ENCODE peak calls at places on chromosomes 7 and 10, in six cellular contexts. One of them, this sample, is unnamed.

GRCh38 chr10:62811159-62811875 is 4.8 kb downstream of the EGR2 start:
- DNase-seq in A549: no peak
- DNase-seq in endothelial cell of umbilical vein: no peak
- DNase-seq in K562: no peak
- DNase-seq in GM12878: peak; percentile 85
- DNase-seq in HepG2: no peak
- DNase-seq in this sample: no peak

GRCh38 chr7:125136755-125137547 is 207.3 kb upstream of the POT1 start:
- DNase-seq in A549: no peak
- DNase-seq in endothelial cell of umbilical vein: peak; percentile 88
- DNase-seq in K562: no peak
- DNase-seq in GM12878: no peak
- DNase-seq in HepG2: no peak
- DNase-seq in this sample: no peak

GRCh38 chr7:70325509-70326101 is 727.3 kb downstream of the AUTS2 start:
- DNase-seq in A549: no peak
- DNase-seq in endothelial cell of umbilical vein: no peak
- DNase-seq in K562: peak; percentile 17
- DNase-seq in GM12878: no peak
- DNase-seq in HepG2: no peak
- DNase-seq in this sample: peak; percentile 32

GRCh38 chr10:75304740-75305380 is 69.1 kb upstream of the COMTD1 start:
- DNase-seq in A549: no peak
- DNase-seq in endothelial cell of umbilical vein: no peak
- DNase-seq in K562: no peak
- DNase-seq in GM12878: no peak
- DNase-seq in HepG2: no peak
- DNase-seq in this sample: no peak

GRCh38 chr10:110979611-110980010 is 60.2 kb downstream of the SHOC2 start:
- DNase-seq in A549: no peak
- DNase-seq in endothelial cell of umbilical vein: no peak
- DNase-seq in K562: no peak
- DNase-seq in GM12878: no peak
- DNase-seq in HepG2: no peak
- DNase-seq in this sample: no peak

GRCh38 chr7:3028071-3028766 is 15.4 kb downstream of the CARD11 start:
- DNase-seq in A549: peak; percentile 64
- DNase-seq in endothelial cell of umbilical vein: peak; percentile 90
- DNase-seq in K562: no peak
- DNase-seq in GM12878: no peak
- DNase-seq in HepG2: no peak
- DNase-seq in this sample: no peak

GRCh38 chr10:2146079-2146478 is 408.8 kb upstream of the ADARB2 start:
- DNase-seq in A549: no peak
- DNase-seq in endothelial cell of umbilical vein: no peak
- DNase-seq in K562: no peak
- DNase-seq in GM12878: no peak
- DNase-seq in HepG2: no peak
- DNase-seq in this sample: no peak

GRCh38 chr10:33460461-33461294 is 126.2 kb upstream of the NRP1 start:
- DNase-seq in A549: no peak
- DNase-seq in endothelial cell of umbilical vein: no peak
- DNase-seq in K562: no peak
- DNase-seq in GM12878: no peak
- DNase-seq in HepG2: no peak
- DNase-seq in this sample: no peak

GRCh38 chr7:69817096-69817495 is 218.8 kb downstream of the AUTS2 start:
- DNase-seq in A549: no peak
- DNase-seq in endothelial cell of umbilical vein: no peak
- DNase-seq in K562: no peak
- DNase-seq in GM12878: no peak
- DNase-seq in HepG2: no peak
- DNase-seq in this sample: no peak

GRCh38 chr7:51151452-51151851 is 165.2 kb downstream of the COBL start:
- DNase-seq in A549: no peak
- DNase-seq in endothelial cell of umbilical vein: no peak
- DNase-seq in K562: no peak
- DNase-seq in GM12878: no peak
- DNase-seq in HepG2: no peak
- DNase-seq in this sample: no peak

GRCh38 chr10:129642427-129642826 is 175.4 kb downstream of the MGMT start:
- DNase-seq in A549: no peak
- DNase-seq in endothelial cell of umbilical vein: no peak
- DNase-seq in K562: no peak
- DNase-seq in GM12878: no peak
- DNase-seq in HepG2: peak; percentile 91
- DNase-seq in this sample: peak; percentile 81

GRCh38 chr10:110192552-110192951 is 14.9 kb upstream of the MXI1 start:
- DNase-seq in A549: no peak
- DNase-seq in endothelial cell of umbilical vein: no peak
- DNase-seq in K562: peak; percentile 59
- DNase-seq in GM12878: no peak
- DNase-seq in HepG2: no peak
- DNase-seq in this sample: peak; percentile 68

GRCh38 chr10:3807928-3808496 is 23.0 kb upstream of the KLF6 start:
- DNase-seq in A549: no peak
- DNase-seq in endothelial cell of umbilical vein: no peak
- DNase-seq in K562: no peak
- DNase-seq in GM12878: no peak
- DNase-seq in HepG2: no peak
- DNase-seq in this sample: no peak

GRCh38 chr7:148058092-148058491 is 532.5 kb upstream of the C7orf33 start:
- DNase-seq in A549: no peak
- DNase-seq in endothelial cell of umbilical vein: no peak
- DNase-seq in K562: no peak
- DNase-seq in GM12878: no peak
- DNase-seq in HepG2: no peak
- DNase-seq in this sample: no peak

GRCh38 chr7:100093054-100093453 is 4.3 kb downstream of the COPS6 start:
- DNase-seq in A549: no peak
- DNase-seq in endothelial cell of umbilical vein: peak; percentile 44
- DNase-seq in K562: no peak
- DNase-seq in GM12878: no peak
- DNase-seq in HepG2: no peak
- DNase-seq in this sample: no peak

GRCh38 chr10:82221750-82222149 is 346.8 kb downstream of the NRG3 start:
- DNase-seq in A549: no peak
- DNase-seq in endothelial cell of umbilical vein: no peak
- DNase-seq in K562: no peak
- DNase-seq in GM12878: no peak
- DNase-seq in HepG2: no peak
- DNase-seq in this sample: peak; percentile 6

GRCh38 chr7:46321556-46322205 is 400.6 kb upstream of the IGFBP3 start:
- DNase-seq in A549: no peak
- DNase-seq in endothelial cell of umbilical vein: peak; percentile 94
- DNase-seq in K562: no peak
- DNase-seq in GM12878: no peak
- DNase-seq in HepG2: peak; percentile 3
- DNase-seq in this sample: no peak

GRCh38 chr7:120729300-120729699 is 128.6 kb downstream of the TSPAN12 start:
- DNase-seq in A549: no peak
- DNase-seq in endothelial cell of umbilical vein: no peak
- DNase-seq in K562: no peak
- DNase-seq in GM12878: no peak
- DNase-seq in HepG2: no peak
- DNase-seq in this sample: no peak

GRCh38 chr10:109203616-109204375 is 719.5 kb downstream of the XPNPEP1 start:
- DNase-seq in A549: no peak
- DNase-seq in endothelial cell of umbilical vein: no peak
- DNase-seq in K562: no peak
- DNase-seq in GM12878: no peak
- DNase-seq in HepG2: no peak
- DNase-seq in this sample: no peak

DNA sequence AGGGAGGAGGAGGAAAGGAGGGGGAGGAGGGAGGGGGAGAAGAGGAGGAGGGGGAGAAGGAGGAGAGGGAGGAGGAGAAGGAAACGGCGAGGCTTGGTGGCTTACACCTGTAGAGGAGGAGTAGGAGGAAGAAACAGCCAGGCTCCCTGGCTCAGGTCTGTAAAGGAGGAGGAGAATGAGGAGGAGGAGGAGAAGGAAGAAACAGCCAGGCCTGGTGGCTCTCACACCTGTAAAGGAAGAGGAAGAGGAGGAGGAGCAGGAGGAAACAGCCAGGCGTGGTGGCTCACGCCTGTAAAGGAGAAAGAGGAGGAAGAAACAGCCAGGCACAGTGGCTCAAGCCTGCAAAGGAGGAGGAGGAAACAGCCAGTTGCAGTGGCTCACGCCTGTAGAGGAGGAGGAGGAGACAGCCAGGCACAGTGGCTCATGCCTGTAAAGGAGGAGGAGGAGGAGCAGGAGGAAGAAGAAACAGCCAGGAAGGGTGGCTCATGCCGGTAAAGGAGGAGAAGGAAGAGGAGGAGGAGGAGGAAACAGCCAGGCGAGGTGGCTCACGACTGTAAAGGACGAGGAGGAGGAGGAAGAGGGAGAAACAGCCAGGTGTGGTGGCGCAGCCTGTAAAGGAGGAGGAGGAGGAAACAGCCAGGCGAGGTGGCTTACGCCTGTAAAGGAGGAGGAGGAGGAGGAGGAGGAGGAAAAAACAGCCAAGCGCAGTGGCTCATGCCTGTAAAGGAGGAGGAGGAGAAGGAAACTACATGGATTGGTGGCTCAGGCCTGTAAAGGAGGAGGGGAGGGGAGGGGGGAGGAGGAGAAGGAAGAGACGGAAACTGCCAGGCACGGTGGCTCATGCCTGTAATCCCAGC is 14.9 kb upstream of the CRCP start:
- DNase-seq in A549: peak; percentile 54
- DNase-seq in endothelial cell of umbilical vein: peak; percentile 77
- DNase-seq in K562: peak; percentile 71
- DNase-seq in GM12878: no peak
- DNase-seq in HepG2: no peak
- DNase-seq in this sample: peak; percentile 85
- TF ChIP-seq MYC in A549: no peak
- TF ChIP-seq MYC in endothelial cell of umbilical vein: no peak
- TF ChIP-seq MYC in K562: peak; percentile 49
- TF ChIP-seq MYC in GM12878: no peak
- TF ChIP-seq MYC in HepG2: no peak
- TF ChIP-seq MYC in this sample: peak; percentile 42

GRCh38 chr10:124449170-124450009 is 445 bp downstream of the NKX1-2 start:
- DNase-seq in A549: no peak
- DNase-seq in endothelial cell of umbilical vein: no peak
- DNase-seq in K562: no peak
- DNase-seq in GM12878: no peak
- DNase-seq in HepG2: no peak
- DNase-seq in this sample: no peak

GRCh38 chr10:124448696-124449169 is 1.1 kb downstream of the NKX1-2 start:
- DNase-seq in A549: no peak
- DNase-seq in endothelial cell of umbilical vein: no peak
- DNase-seq in K562: no peak
- DNase-seq in GM12878: no peak
- DNase-seq in HepG2: no peak
- DNase-seq in this sample: no peak

GRCh38 chr10:124450783-124451057 is 885 bp upstream of the NKX1-2 start:
- DNase-seq in A549: no peak
- DNase-seq in endothelial cell of umbilical vein: no peak
- DNase-seq in K562: no peak
- DNase-seq in GM12878: no peak
- DNase-seq in HepG2: no peak
- DNase-seq in this sample: no peak

GRCh38 chr10:124451227-124451807 is 1.5 kb upstream of the NKX1-2 start:
- DNase-seq in A549: no peak
- DNase-seq in endothelial cell of umbilical vein: no peak
- DNase-seq in K562: no peak
- DNase-seq in GM12878: no peak
- DNase-seq in HepG2: no peak
- DNase-seq in this sample: no peak

GRCh38 chr10:124450010-124450782 is at the start of gene NKX1-2:
- DNase-seq in A549: no peak
- DNase-seq in endothelial cell of umbilical vein: no peak
- DNase-seq in K562: no peak
- DNase-seq in GM12878: no peak
- DNase-seq in HepG2: no peak
- DNase-seq in this sample: no peak
- TF ChIP-seq MYC in A549: no peak
- TF ChIP-seq MYC in endothelial cell of umbilical vein: no peak
- TF ChIP-seq MYC in K562: no peak
- TF ChIP-seq MYC in GM12878: no peak
- TF ChIP-seq MYC in HepG2: no peak
- TF ChIP-seq MYC in this sample: no peak

GRCh38 chr7:41256186-41256945 is 446.5 kb downstream of the INHBA start:
- DNase-seq in A549: no peak
- DNase-seq in endothelial cell of umbilical vein: no peak
- DNase-seq in K562: no peak
- DNase-seq in GM12878: no peak
- DNase-seq in HepG2: no peak
- DNase-seq in this sample: no peak
- TF ChIP-seq MYC in A549: no peak
- TF ChIP-seq MYC in endothelial cell of umbilical vein: no peak
- TF ChIP-seq MYC in K562: no peak
- TF ChIP-seq MYC in GM12878: no peak
- TF ChIP-seq MYC in HepG2: no peak
- TF ChIP-seq MYC in this sample: no peak

GRCh38 chr10:14692344-14693199 is 82.1 kb downstream of the FAM107B start:
- DNase-seq in A549: no peak
- DNase-seq in endothelial cell of umbilical vein: no peak
- DNase-seq in K562: no peak
- DNase-seq in GM12878: no peak
- DNase-seq in HepG2: no peak
- DNase-seq in this sample: no peak
- TF ChIP-seq MYC in A549: no peak
- TF ChIP-seq MYC in endothelial cell of umbilical vein: no peak
- TF ChIP-seq MYC in K562: no peak
- TF ChIP-seq MYC in GM12878: no peak
- TF ChIP-seq MYC in HepG2: no peak
- TF ChIP-seq MYC in this sample: no peak

DNA sequence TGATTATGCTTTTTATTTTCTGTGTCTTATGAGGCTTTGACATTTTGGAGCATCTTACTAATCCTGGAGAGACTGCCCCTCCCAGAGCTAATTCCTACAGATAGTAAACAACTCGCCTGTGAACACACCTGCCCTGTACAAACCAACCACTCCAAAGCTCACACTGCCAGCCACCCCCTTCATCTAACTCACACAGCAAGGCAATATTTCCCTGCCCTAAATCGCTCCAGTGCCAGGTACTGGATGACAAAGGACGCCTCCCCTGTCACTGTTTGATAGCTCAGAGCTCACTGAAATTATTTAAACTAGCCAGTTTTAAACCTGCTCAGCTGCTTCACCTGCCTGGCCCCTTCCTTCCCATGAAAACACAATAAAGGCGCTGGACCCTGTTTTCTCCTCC is 535.1 kb upstream of the CELF2 start:
- DNase-seq in A549: no peak
- DNase-seq in endothelial cell of umbilical vein: no peak
- DNase-seq in K562: no peak
- DNase-seq in GM12878: no peak
- DNase-seq in HepG2: no peak
- DNase-seq in this sample: no peak
- TF ChIP-seq MYC in A549: no peak
- TF ChIP-seq MYC in endothelial cell of umbilical vein: no peak
- TF ChIP-seq MYC in K562: no peak
- TF ChIP-seq MYC in GM12878: no peak
- TF ChIP-seq MYC in HepG2: no peak
- TF ChIP-seq MYC in this sample: no peak

This sample was measured in NB4.